ENCODE peak calls at places on chromosome 4, in five cellular contexts. One of them, this sample, is unnamed.

GRCh38 chr4:9924750-9925149 is 96.5 kb downstream of the SLC2A9 start:
- DNase-seq in T-helper 2 cell: no peak
- DNase-seq in AG09309: no peak
- DNase-seq in transverse colon: no peak
- DNase-seq in T-cell: no peak
- DNase-seq in this sample: no peak

GRCh38 chr4:102663073-102663472 is 97.7 kb downstream of the MANBA start:
- DNase-seq in T-helper 2 cell: no peak
- DNase-seq in AG09309: peak; percentile 78
- DNase-seq in transverse colon: no peak
- DNase-seq in T-cell: no peak
- DNase-seq in this sample: no peak

GRCh38 chr4:72629540-72629939 is 60.5 kb upstream of the ADAMTS3 start:
- DNase-seq in T-helper 2 cell: no peak
- DNase-seq in AG09309: peak; percentile 1
- DNase-seq in transverse colon: no peak
- DNase-seq in T-cell: no peak
- DNase-seq in this sample: no peak

GRCh38 chr4:109238746-109239145 is 63.7 kb downstream of the COL25A1 start:
- DNase-seq in T-helper 2 cell: no peak
- DNase-seq in AG09309: no peak
- DNase-seq in transverse colon: no peak
- DNase-seq in T-cell: no peak
- DNase-seq in this sample: no peak

GRCh38 chr4:173167793-173168395 is 717 bp upstream of the GALNT7 start:
- DNase-seq in T-helper 2 cell: peak; percentile 9
- DNase-seq in AG09309: no peak
- DNase-seq in transverse colon: peak; percentile 57
- DNase-seq in T-cell: no peak
- DNase-seq in this sample: no peak

GRCh38 chr4:141134051-141134450 is 782 bp upstream of the RNF150 start:
- DNase-seq in T-helper 2 cell: no peak
- DNase-seq in AG09309: no peak
- DNase-seq in transverse colon: no peak
- DNase-seq in T-cell: no peak
- DNase-seq in this sample: no peak

GRCh38 chr4:7777871-7778523 is 161.7 kb downstream of the AFAP1 start:
- DNase-seq in T-helper 2 cell: no peak
- DNase-seq in AG09309: no peak
- DNase-seq in transverse colon: no peak
- DNase-seq in T-cell: no peak
- DNase-seq in this sample: no peak

GRCh38 chr4:20474119-20474518 is 222.4 kb downstream of the SLIT2 start:
- DNase-seq in T-helper 2 cell: no peak
- DNase-seq in AG09309: no peak
- DNase-seq in transverse colon: no peak
- DNase-seq in T-cell: no peak
- DNase-seq in this sample: peak; percentile 10